ENCODE peak calls at places on chromosomes 12 and 14, in six cellular contexts. Y is A549, G is suprapubic skin, D is sigmoid colon, R is transverse colon, V is tibial nerve. K is an unnamed sample.
A peak's percentile ranks its signal among the peaks of the same experiment; 100 is the strongest.

GRCh38 chr12:70217416-70217815 is 25.8 kb upstream of the CNOT2 start:
- DNase-seq in D (no peak), Y (no peak), G (no peak), V (no peak), R (no peak), K (no peak)

GRCh38 chr14:100686858-100687257 is 39.8 kb upstream of the DLK1 start:
- DNase-seq in Y (no peak), D (no peak), G (no peak), R (no peak), V (no peak), K (no peak)

GRCh38 chr12:22527999-22528398 is 16.3 kb downstream of the C2CD5 start:
- DNase-seq in R (no peak), D (no peak), Y (no peak), V (no peak), G (no peak), K (no peak)

GRCh38 chr12:76018111-76018510 is 13.5 kb downstream of the PHLDA1 start:
- DNase-seq in R (no peak), Y (no peak), V (no peak), G (no peak), D (no peak), K (no peak)

GRCh38 chr12:25553083-25553482 is at the start of gene LMNTD1:
- DNase-seq in G (no peak), V (no peak), D (no peak), R (no peak), Y (no peak), K (no peak)

GRCh38 chr12:92943482-92944250 is 14.6 kb upstream of the EEA1 start:
- DNase-seq in G (no peak), R (no peak), Y (no peak), V (no peak), D (no peak), K (no peak)

GRCh38 chr12:92938623-92939022 is 9.5 kb upstream of the EEA1 start:
- DNase-seq in V (no peak), R (no peak), Y (no peak), D (no peak), G (no peak), K (no peak)

GRCh38 chr12:70246580-70246979 is 3.3 kb downstream of the CNOT2 start:
- DNase-seq in Y (no peak), D (no peak), V (no peak), R (no peak), G (no peak), K (no peak)

GRCh38 chr12:82694970-82695369 is 8.3 kb downstream of the TMTC2 start:
- DNase-seq in D (no peak), R (no peak), G (no peak), Y (no peak), V (no peak), K (no peak)

GRCh38 chr12:64450711-64451486 is 1.0 kb upstream of the TBK1 start:
- DNase-seq in G (no peak), Y (no peak), V (no peak), D (no peak), R (no peak), K (no peak)

GRCh38 chr14:91873476-91874265 is 6.3 kb upstream of the TC2N start:
- DNase-seq in V (no peak), Y (no peak), G (no peak), D (no peak), R (peak; percentile 59), K (peak; percentile 59)

GRCh38 chr12:27012982-27013255 is 1.3 kb downstream of the TM7SF3 start:
- DNase-seq in D (no peak), Y (no peak), G (no peak), V (no peak), R (no peak), K (no peak)

GRCh38 chr12:75526655-75527511 is 15.5 kb upstream of the KRR1 start:
- DNase-seq in R (no peak), Y (peak; percentile 48), D (peak; percentile 47), G (no peak), V (no peak), K (no peak)

GRCh38 chr14:24332094-24332983 is 2.5 kb downstream of the ADCY4 start:
- DNase-seq in V (peak; percentile 80), R (peak; percentile 87), G (no peak), Y (peak; percentile 93), D (peak; percentile 81), K (peak; percentile 82)

GRCh38 chr12:127455347-127456265 is 811.4 kb upstream of the TMEM132C start:
- DNase-seq in G (no peak), V (no peak), Y (no peak), D (no peak), R (no peak), K (no peak)

GRCh38 chr12:113933201-113933786 is 32.8 kb downstream of the RBM19 start:
- DNase-seq in R (no peak), Y (no peak), D (no peak), G (no peak), V (no peak), K (no peak)

GRCh38 chr12:65319680-65320193 is 41.3 kb downstream of the MSRB3 start:
- DNase-seq in Y (no peak), R (no peak), V (no peak), D (no peak), G (no peak), K (no peak)

GRCh38 chr12:129665414-129665813 is 238.4 kb downstream of the TMEM132D start:
- DNase-seq in R (no peak), Y (no peak), D (no peak), G (no peak), V (no peak), K (no peak)

GRCh38 chr14:101504096-101504948 is 57.0 kb upstream of the DIO3 start:
- DNase-seq in Y (no peak), G (peak; percentile 51), D (peak; percentile 43), V (no peak), R (peak; percentile 1), K (peak; percentile 24)

GRCh38 chr14:32306549-32306948 is 22.5 kb upstream of the AKAP6 start:
- DNase-seq in V (no peak), D (no peak), Y (no peak), G (no peak), R (no peak), K (no peak)

DNA sequence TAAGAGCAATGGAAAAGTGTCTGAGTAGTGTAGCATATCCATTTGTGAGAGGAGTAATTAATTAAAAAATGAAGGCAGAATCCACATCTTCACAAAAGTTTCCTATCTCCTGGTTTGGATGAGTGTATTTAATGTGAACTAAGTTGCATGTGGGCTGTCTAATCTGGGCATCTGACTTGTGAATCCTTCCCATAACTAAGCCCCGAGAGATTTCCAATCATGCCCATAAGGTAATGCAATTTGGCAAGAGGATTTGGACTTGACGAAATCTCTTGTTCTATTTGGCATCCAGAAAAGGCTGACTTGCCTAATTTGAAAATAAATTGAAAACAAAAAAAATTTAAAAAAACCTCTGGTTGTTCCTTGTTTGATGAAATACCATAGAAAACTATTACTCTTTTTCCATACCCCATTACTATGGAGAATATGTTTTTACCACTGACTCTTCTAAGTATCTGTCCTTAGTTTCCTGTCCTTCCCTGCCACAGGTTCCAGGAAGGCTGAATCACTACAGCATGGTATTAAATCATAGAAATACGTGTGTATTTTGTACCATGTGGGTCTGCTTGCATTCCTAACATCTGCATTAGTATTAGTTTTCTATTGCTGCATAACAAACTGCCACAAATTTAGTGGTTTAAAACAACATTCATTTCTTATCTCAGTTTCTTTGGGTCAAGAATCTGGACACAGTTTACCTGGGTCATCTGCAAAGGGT is 48.4 kb downstream of the ETV6 start:
- DNase-seq in D (no peak), G (no peak), Y (no peak), R (no peak), V (no peak), K (no peak)
- TF ChIP-seq EP300 in D (no peak), G (no peak), Y (no peak), R (no peak), V (no peak), K (no peak)

GRCh38 chr12:79549531-79550271 is 141.1 kb downstream of the PAWR start:
- DNase-seq in Y (no peak), R (no peak), D (no peak), G (no peak), V (no peak), K (no peak)

GRCh38 chr12:79547735-79548347 is 142.9 kb downstream of the PAWR start:
- DNase-seq in D (no peak), Y (peak; percentile 66), G (no peak), V (peak; percentile 61), R (peak; percentile 43), K (no peak)

GRCh38 chr12:79547044-79547734 is 143.6 kb downstream of the PAWR start:
- DNase-seq in R (peak; percentile 34), G (no peak), V (no peak), D (no peak), Y (peak; percentile 81), K (no peak)

GRCh38 chr12:79548525-79548924 is 142.2 kb downstream of the PAWR start:
- DNase-seq in R (no peak), D (no peak), Y (no peak), G (no peak), V (no peak), K (no peak)

DNA sequence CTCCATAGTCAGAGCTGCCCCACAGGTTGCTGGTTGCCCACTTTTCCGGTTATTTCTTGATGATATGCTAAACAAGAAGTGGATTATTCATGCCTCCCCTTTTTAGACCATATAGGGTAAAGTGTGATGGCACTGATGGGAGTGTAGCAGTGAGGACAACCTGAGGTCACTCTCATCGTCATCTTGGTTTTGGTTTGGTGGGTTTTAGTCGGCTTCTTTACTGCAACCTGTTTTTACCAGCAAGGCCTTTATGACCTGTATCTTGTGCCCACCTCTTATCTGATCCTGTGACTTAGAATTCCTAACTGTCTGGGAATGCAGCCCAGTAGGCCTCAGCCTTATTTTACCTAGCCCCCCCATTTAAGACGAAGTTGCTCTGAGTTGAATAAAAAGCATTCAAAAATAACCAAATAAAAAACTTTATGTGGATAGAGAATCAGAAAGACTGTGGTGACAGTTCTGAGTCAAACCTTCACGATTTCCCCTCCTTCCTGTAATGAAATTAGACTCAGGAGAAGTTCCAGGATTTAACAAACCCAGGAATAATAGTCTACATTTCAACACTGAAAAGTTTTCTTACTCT is 144.2 kb downstream of the PAWR start:
- DNase-seq in Y (no peak), D (no peak), R (no peak), V (no peak), G (no peak), K (no peak)
- H3K27ac ChIP-seq in Y (peak overlapping the region; percentile 83), D (peak overlapping the region; percentile 64), R (no peak overlapping the region), V (no peak overlapping the region), G (no peak overlapping the region), K (no peak overlapping the region)

GRCh38 chr12:6167327-6168280 is 32.6 kb upstream of the CD9 start:
- DNase-seq in R (peak; percentile 45), G (peak; percentile 80), Y (peak; percentile 44), V (peak; percentile 70), D (peak; percentile 79), K (peak; percentile 44)
- TF ChIP-seq EP300 in R (no peak), G (no peak), Y (no peak), V (peak; percentile 17), D (no peak), K (no peak)

GRCh38 chr14:73773441-73774243 is 59.5 kb upstream of the PNMA1 start:
- DNase-seq in G (peak; percentile 38), D (peak; percentile 27), R (no peak), Y (no peak), V (no peak), K (no peak)

GRCh38 chr14:73768107-73768506 is 53.9 kb upstream of the PNMA1 start:
- DNase-seq in G (no peak), V (no peak), Y (no peak), R (no peak), D (no peak), K (no peak)

GRCh38 chr14:73774244-73774575 is 60.0 kb upstream of the PNMA1 start:
- DNase-seq in G (no peak), D (peak; percentile 55), Y (no peak), V (no peak), R (no peak), K (no peak)

GRCh38 chr14:73771848-73772705 is 57.9 kb upstream of the PNMA1 start:
- DNase-seq in V (no peak), D (no peak), G (no peak), Y (no peak), R (peak; percentile 84), K (peak; percentile 86)

GRCh38 chr14:73770977-73771847 is 57.0 kb upstream of the PNMA1 start:
- DNase-seq in R (no peak), Y (no peak), G (no peak), V (no peak), D (no peak), K (no peak)
- H3K27ac ChIP-seq in R (peak overlapping the region; percentile 85), Y (no peak overlapping the region), G (peak overlapping the region; percentile 85), V (peak overlapping the region; percentile 72), D (peak overlapping the region; percentile 63), K (peak overlapping the region; percentile 62)

K was measured in stomach.